ENCODE peak calls at places on chromosome 1, in nine cellular contexts. M is small intestine, V is AG10803, G is upper lobe of right lung, L is Peyer's patch, K is A549, H is lower leg skin, Q is fibroblast of lung, P is left ventricle myocardium inferior. T is an unnamed sample.

GRCh38 chr1:222820159-222820732 is 5.4 kb downstream of the DISP1 start:
- DNase-seq in P (no peak), L (no peak), Q (no peak), K (no peak), G (no peak), H (no peak), M (no peak), V (no peak), T (no peak)

GRCh38 chr1:39964552-39964951 is 9.6 kb downstream of the MFSD2A start:
- DNase-seq in V (no peak), L (no peak), G (no peak), M (no peak), K (no peak), Q (no peak), P (no peak), H (no peak), T (no peak)

GRCh38 chr1:99644302-99645004 is 1.5 kb upstream of the PALMD start:
- DNase-seq in M (no peak), P (no peak), G (no peak), Q (no peak), K (no peak), L (no peak), V (no peak), H (no peak), T (no peak)

GRCh38 chr1:86825294-86825693 is 88.6 kb downstream of the SELENOF start:
- DNase-seq in P (no peak), H (no peak), L (no peak), M (no peak), K (no peak), V (peak; percentile 54), Q (peak; percentile 27), G (no peak), T (no peak)

GRCh38 chr1:157691285-157691920 is 9.2 kb downstream of the FCRL3 start:
- DNase-seq in M (peak; percentile 25), V (peak; percentile 40), K (peak; percentile 28), L (no peak), Q (peak; percentile 7), G (no peak), H (no peak), P (no peak), T (no peak)

GRCh38 chr1:119279441-119280415 is 88.9 kb upstream of the HAO2 start:
- DNase-seq in P (no peak), H (no peak), Q (peak; percentile 46), K (peak; percentile 22), L (no peak), V (peak; percentile 94), G (no peak), M (peak; percentile 79), T (no peak)

GRCh38 chr1:220249522-220249921 is 22.7 kb downstream of the RAB3GAP2 start:
- DNase-seq in H (no peak), Q (no peak), P (no peak), K (no peak), M (no peak), L (no peak), V (no peak), G (no peak), T (no peak)

GRCh38 chr1:99115231-99115630 is 110.6 kb upstream of the PLPPR5 start:
- DNase-seq in V (no peak), Q (peak; percentile 57), P (no peak), M (no peak), K (no peak), H (no peak), G (no peak), L (no peak), T (no peak)

GRCh38 chr1:54347955-54348699 is 58.1 kb downstream of the SSBP3 start:
- DNase-seq in M (peak; percentile 93), Q (no peak), K (no peak), G (peak; percentile 70), H (no peak), L (peak; percentile 83), P (no peak), V (no peak), T (no peak)

GRCh38 chr1:20210736-20211405 is 24.6 kb upstream of the PLA2G2C start:
- DNase-seq in G (no peak), P (no peak), K (no peak), L (no peak), H (no peak), Q (no peak), M (no peak), V (no peak), T (no peak)

GRCh38 chr1:11967028-11967547 is 13.2 kb upstream of the MFN2 start:
- DNase-seq in K (peak; percentile 54), M (peak; percentile 90), H (no peak), V (peak; percentile 16), P (no peak), G (no peak), Q (peak; percentile 40), L (peak; percentile 77), T (no peak)

GRCh38 chr1:244349103-244349531 is 102.6 kb downstream of the ADSS2 start:
- DNase-seq in P (no peak), M (peak; percentile 83), K (peak; percentile 15), V (peak; percentile 88), G (no peak), Q (peak; percentile 93), L (peak; percentile 54), H (peak; percentile 84), T (no peak)

GRCh38 chr1:218880484-218881060 is 293.1 kb upstream of the LYPLAL1 start:
- DNase-seq in H (no peak), V (no peak), G (no peak), L (no peak), M (no peak), Q (no peak), K (no peak), P (no peak), T (no peak)

GRCh38 chr1:178509608-178510007 is 3.3 kb upstream of the TEX35 start:
- DNase-seq in M (no peak), L (no peak), H (no peak), K (no peak), P (peak; percentile 26), Q (no peak), V (no peak), G (no peak), T (no peak)

GRCh38 chr1:178510155-178510554 is 2.8 kb upstream of the TEX35 start:
- DNase-seq in Q (peak; percentile 11), M (no peak), P (no peak), G (no peak), K (no peak), V (no peak), H (no peak), L (no peak), T (no peak)

GRCh38 chr1:178513278-178513983 is 522 bp downstream of the TEX35 start:
- DNase-seq in P (peak; percentile 49), K (no peak), G (no peak), Q (peak; percentile 51), L (no peak), H (no peak), V (peak; percentile 52), M (peak; percentile 62), T (no peak)

GRCh38 chr1:178516110-178516509 is 3.2 kb downstream of the TEX35 start:
- DNase-seq in K (no peak), P (no peak), H (no peak), G (no peak), Q (no peak), M (no peak), V (no peak), L (no peak), T (no peak)

DNA sequence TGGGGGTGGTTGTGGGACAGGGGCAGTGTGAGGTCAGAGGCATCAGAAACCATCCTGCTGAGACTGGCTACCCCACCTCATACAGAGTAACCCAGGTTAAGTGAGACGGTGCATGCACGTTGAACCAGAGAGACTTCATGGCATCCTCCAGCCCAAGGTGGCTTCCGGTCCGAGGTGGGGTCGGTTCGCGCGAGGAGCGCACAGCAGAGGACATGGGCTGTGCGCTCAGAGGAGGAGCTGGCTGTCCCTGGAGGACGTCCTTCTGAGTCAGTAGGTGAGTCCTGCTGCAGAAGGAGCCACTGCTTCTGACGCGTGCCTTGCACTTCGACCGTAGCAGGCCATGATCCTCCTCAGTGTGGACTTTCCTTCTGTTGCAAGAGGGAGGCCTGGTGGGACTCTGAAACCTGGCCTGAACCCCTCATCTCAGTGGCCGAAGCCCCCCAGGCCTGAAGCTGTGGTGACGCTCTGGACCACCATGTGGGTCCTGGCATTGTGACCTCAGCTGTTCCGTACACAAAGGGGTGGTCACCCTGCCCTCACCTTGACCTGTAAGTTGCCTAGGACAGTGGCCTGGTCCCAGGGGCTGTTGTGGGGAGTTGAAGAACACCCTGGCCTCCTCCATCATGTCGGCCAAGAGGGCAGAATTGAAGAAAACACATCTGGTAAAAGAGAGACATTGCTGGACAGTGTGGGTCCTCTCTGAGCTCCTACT is at the start of gene TEX35:
- DNase-seq in Q (no peak), P (no peak), L (no peak), G (no peak), H (no peak), K (no peak), M (no peak), V (no peak), T (no peak)
- H3K4me3 ChIP-seq in Q (no peak within 1 kb of the TSS), P (no peak within 1 kb of the TSS), L (no peak within 1 kb of the TSS), G (no peak within 1 kb of the TSS), H (no peak within 1 kb of the TSS), K (no peak within 1 kb of the TSS), M (no peak within 1 kb of the TSS), V (no peak within 1 kb of the TSS), T (no peak within 1 kb of the TSS)

DNA sequence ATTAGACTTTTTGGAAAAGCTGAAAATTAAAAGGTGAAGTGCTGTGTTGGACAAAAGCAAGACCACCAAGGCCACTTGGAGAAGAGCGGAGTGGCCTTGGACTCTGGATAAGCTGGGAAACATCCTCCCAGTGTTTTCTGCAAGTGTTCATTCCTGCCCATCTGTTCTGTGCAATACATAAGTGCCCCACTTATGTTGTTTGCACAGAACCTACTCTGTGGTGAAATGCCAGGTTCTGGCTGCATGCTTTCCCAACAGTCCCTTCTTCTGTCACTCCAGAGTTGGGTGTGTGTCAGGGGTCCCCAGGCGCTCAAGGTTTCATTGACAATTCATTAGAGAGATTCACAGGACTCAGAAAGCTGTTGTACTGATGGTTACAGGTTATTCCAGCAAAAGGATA is 30.3 kb downstream of the NHLH2 start:
- DNase-seq in H (no peak), K (no peak), V (no peak), G (no peak), Q (no peak), P (no peak), M (no peak), L (no peak), T (no peak)
- H3K4me3 ChIP-seq in H (no peak overlapping the region), K (no peak overlapping the region), V (no peak overlapping the region), G (no peak overlapping the region), Q (no peak overlapping the region), P (no peak overlapping the region), M (no peak overlapping the region), L (no peak overlapping the region), T (no peak overlapping the region)

DNA sequence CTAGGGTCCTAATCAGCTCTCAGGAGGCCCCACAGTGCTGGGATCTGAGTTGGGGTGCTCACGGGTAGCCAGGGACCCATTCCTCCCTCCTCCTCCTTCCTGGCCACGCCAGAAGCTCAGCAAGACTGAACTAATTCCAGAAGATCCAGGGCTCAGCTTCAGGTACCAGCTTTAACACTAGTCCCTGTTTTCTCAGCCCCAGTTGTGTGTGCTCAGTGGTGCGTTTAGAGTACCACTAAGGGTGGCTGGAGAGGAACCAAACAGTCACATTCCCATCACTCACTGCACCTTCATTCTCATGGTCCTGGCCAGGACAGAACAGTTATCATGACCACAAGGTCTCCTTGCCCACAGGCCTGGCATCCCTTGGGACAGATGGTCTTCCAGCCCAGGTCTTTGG is 20.8 kb downstream of the PKP1 start:
- DNase-seq in G (no peak), V (no peak), Q (no peak), L (no peak), K (no peak), H (no peak), P (no peak), M (no peak), T (no peak)
- H3K4me3 ChIP-seq in G (no peak overlapping the region), V (no peak overlapping the region), Q (no peak overlapping the region), L (no peak overlapping the region), K (no peak overlapping the region), H (no peak overlapping the region), P (no peak overlapping the region), M (no peak overlapping the region), T (no peak overlapping the region)

GRCh38 chr1:7680791-7681165 is 90.3 kb upstream of the VAMP3 start:
- DNase-seq in M (peak; percentile 39), K (no peak), G (no peak), V (peak; percentile 2), Q (no peak), L (no peak), P (no peak), H (no peak), T (no peak)
- H3K4me3 ChIP-seq in M (peak overlapping the region; percentile 64), K (peak overlapping the region; percentile 79), G (peak overlapping the region; percentile 85), V (peak overlapping the region; percentile 59), Q (peak overlapping the region; percentile 51), L (peak overlapping the region; percentile 40), P (peak overlapping the region; percentile 86), H (peak overlapping the region; percentile 67), T (peak overlapping the region; percentile 53)

T was measured in left lung.